ENCODE peak calls at places on chromosomes 16 and 17, in eight cellular contexts. K is OCI-LY7, P is sigmoid colon, Y is mucosa of descending colon, H is uterus, I is left ventricle myocardium inferior, W is HCT116, B is neuronal stem cell. D is an unnamed sample. For H3K9me3 and H3K36me3, the result is how much of the 10 kb centered on the place peaks cover.

GRCh38 chr16:75494696-75495601 is at the start of gene CHST6:
- DNase-seq in H (no peak), W (no peak), I (peak), B (peak), Y (peak), K (no peak), P (no peak), D (peak)

GRCh38 chr17:82696916-82697807 is 1.3 kb downstream of the RAB40B start:
- DNase-seq in K (no peak), P (no peak), I (no peak), W (no peak), H (no peak), Y (peak), B (no peak), D (no peak)

GRCh38 chr17:18987230-18987610 is 17.3 kb downstream of the FAM83G start:
- DNase-seq in K (no peak), H (no peak), B (no peak), I (no peak), P (no peak), Y (peak), W (no peak), D (no peak)

GRCh38 chr17:20121359-20122235 is 112.4 kb downstream of the SPECC1 start:
- DNase-seq in I (peak), K (peak), H (peak), B (peak), P (no peak), Y (peak), W (peak), D (peak)

GRCh38 chr17:22253007-22253406 is 560.7 kb downstream of the KCNJ18 start:
- DNase-seq in P (no peak), W (no peak), I (no peak), K (no peak), Y (no peak), H (no peak), B (no peak), D (no peak)

GRCh38 chr17:17537311-17538099 is 41.3 kb upstream of the RASD1 start:
- DNase-seq in K (no peak), Y (peak), B (no peak), P (no peak), I (no peak), W (no peak), H (no peak), D (no peak)

GRCh38 chr17:67902531-67903231 is 77.4 kb downstream of the BPTF start:
- DNase-seq in K (no peak), I (no peak), W (no peak), B (peak), H (no peak), P (no peak), Y (no peak), D (no peak)

GRCh38 chr17:67800495-67800928 is 24.8 kb upstream of the BPTF start:
- DNase-seq in B (peak), H (peak), K (peak), Y (peak), I (peak), W (peak), P (peak), D (peak)

GRCh38 chr17:27496501-27496943 is 40.3 kb downstream of the KSR1 start:
- DNase-seq in H (no peak), I (no peak), K (no peak), Y (no peak), W (no peak), B (no peak), P (no peak), D (no peak)

GRCh38 chr16:35752012-35752772 is 2292.8 kb downstream of the TP53TG3F start:
- DNase-seq in I (no peak), W (no peak), P (no peak), B (no peak), H (no peak), K (no peak), Y (no peak), D (no peak)

GRCh38 chr16:35750157-35750689 is 2290.8 kb downstream of the TP53TG3F start:
- DNase-seq in B (no peak), P (no peak), Y (no peak), I (no peak), K (no peak), W (no peak), H (no peak), D (no peak)

GRCh38 chr16:35751191-35751941 is 2292.0 kb downstream of the TP53TG3F start:
- DNase-seq in H (no peak), P (peak), I (no peak), B (no peak), Y (peak), W (no peak), K (no peak), D (no peak)

GRCh38 chr16:35749253-35750141 is 2290.1 kb downstream of the TP53TG3F start:
- DNase-seq in K (no peak), B (no peak), P (no peak), H (no peak), I (no peak), W (no peak), Y (peak), D (no peak)

DNA sequence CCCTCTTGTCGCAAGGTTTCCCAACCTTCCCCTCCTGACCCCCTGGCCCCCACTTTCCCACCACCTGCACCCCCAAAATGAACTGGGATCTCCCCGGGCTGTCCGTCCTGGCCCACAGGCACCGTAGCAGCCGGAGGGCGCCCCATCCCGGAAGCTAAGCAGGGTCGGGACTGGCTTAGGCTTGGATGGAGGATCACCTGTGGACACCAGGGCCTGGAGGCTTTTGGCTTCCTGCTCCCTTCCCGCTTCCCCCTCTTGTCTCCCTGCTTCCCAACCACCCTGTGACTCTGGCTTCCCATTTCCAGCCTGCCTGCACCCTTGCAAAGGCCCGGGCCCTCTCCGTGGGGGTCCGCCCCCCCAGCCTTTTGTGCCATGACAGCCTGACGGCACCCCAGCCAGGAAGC is 2291.3 kb downstream of the TP53TG3F start:
- DNase-seq in K (no peak), W (no peak), P (no peak), B (no peak), I (no peak), H (no peak), Y (no peak), D (no peak)
- H3K9me3 ChIP-seq in K (under half), W (under half), P (under half), B (half or more), I (under half), H (under half), Y (half or more), D (under half)

GRCh38 chr16:74029122-74029805 is 267.4 kb upstream of the PSMD7 start:
- DNase-seq in H (no peak), W (no peak), I (no peak), Y (no peak), B (no peak), K (no peak), P (no peak), D (no peak)
- H3K4me3 ChIP-seq in H (no peak), W (no peak), I (no peak), Y (no peak), B (no peak), K (no peak), P (no peak), D (no peak)

GRCh38 chr17:38711792-38712571 is 6.9 kb downstream of the MLLT6 start:
- DNase-seq in H (no peak), B (no peak), P (no peak), K (no peak), Y (no peak), W (no peak), I (peak), D (no peak)

GRCh38 chr17:38710985-38711384 is 5.9 kb downstream of the MLLT6 start:
- DNase-seq in W (no peak), I (no peak), P (no peak), K (no peak), B (no peak), H (no peak), Y (no peak), D (no peak)

GRCh38 chr17:38710603-38710962 is 5.5 kb downstream of the MLLT6 start:
- DNase-seq in H (no peak), W (no peak), Y (no peak), I (no peak), P (no peak), B (no peak), K (no peak), D (no peak)

GRCh38 chr17:38713456-38713855 is 8.4 kb downstream of the MLLT6 start:
- DNase-seq in I (no peak), H (no peak), K (no peak), Y (no peak), W (no peak), P (no peak), B (no peak), D (no peak)

DNA sequence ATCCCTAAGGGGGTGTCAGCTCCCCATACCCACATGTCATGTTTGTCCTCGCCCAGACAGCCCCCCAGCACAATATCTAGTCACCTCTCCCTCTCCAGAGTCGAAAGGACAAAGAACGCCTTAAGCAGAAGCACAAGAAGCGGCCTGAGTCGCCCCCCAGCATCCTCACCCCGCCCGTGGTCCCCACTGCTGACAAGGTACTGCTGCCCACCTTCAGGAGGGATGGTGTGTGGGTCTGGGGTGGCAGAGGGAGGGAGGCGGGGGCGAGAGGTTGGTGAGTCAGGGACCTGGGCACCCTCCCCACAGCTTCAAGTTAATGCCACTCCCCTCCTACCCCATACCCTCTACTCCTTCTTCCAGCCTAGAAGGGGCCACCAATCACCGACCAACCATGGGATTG is 7.5 kb downstream of the MLLT6 start:
- DNase-seq in Y (no peak), H (no peak), K (no peak), B (no peak), I (no peak), P (no peak), W (no peak), D (no peak)
- H3K36me3 ChIP-seq in Y (under half), H (under half), K (half or more), B (half or more), I (half or more), P (under half), W (under half), D (under half)

GRCh38 chr16:3327514-3327913 is 22.2 kb downstream of the ZNF75A start:
- DNase-seq in W (no peak), K (no peak), B (no peak), Y (no peak), P (no peak), H (no peak), I (no peak), D (no peak)

GRCh38 chr16:3317315-3317999 is 12.2 kb downstream of the ZNF75A start:
- DNase-seq in B (no peak), I (no peak), W (no peak), K (no peak), P (no peak), Y (no peak), H (no peak), D (no peak)

DNA sequence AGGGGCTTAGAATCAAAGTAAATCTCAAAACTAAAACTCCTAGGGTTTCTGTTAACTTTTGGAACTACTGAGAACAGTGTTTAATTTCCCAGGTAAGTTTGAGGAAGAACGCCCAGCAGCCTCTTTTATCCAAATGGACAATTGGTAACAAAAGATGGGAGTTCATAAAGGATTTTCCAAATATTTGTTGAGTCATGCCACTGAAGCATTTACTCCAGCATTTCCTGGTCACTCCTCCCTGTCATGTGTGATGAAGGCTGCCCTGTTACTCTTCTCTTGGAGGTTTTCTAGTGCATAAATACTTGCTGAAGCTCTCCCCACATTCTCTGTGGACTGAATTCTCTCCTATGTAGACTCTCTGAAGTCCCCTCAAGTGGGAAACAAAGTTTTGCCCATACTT is 16.5 kb downstream of the ZNF75A start:
- DNase-seq in P (no peak), H (no peak), B (no peak), I (no peak), K (no peak), Y (no peak), W (no peak), D (no peak)
- H3K9me3 ChIP-seq in P (under half), H (under half), B (under half), I (half or more), K (under half), Y (half or more), W (under half), D (under half)

DNA sequence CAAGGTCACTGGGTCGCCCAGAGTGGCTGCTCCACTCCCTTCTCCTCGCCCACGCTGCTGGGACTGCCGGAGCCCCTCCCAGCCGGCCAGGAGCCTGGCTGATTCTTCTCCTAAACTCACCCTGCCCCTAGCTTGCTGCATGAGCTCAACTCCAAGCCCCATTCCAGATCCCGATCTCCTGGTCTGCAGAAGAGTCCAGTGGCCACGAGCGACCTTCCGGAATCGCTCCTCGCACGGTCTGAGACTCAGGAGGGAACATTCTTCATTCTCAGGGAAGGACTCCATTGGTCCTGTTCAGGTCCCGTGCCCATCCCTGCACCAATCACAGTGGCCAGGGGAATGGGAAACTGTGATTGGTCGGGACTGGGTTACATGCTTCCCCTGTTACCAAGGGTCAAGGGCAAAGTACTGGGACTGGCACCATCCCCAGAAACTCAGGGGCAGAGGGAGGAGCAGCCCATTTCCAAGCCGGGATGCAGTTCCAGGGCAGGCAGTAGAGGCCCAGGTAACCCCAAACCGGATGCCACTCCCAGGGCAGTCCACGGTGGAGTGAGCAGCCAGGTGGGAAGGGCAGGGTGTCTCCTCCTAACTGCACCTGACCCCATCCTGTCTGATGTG is 24.5 kb upstream of the CIBAR2 start:
- DNase-seq in K (no peak), B (no peak), W (no peak), Y (no peak), I (peak), P (peak), H (peak), D (no peak)
- H3K4me3 ChIP-seq in K (no peak), B (no peak), W (no peak), Y (no peak), I (peak), P (peak), H (no peak), D (no peak)

GRCh38 chr16:89770367-89770766 is 46.1 kb downstream of the FANCA start:
- DNase-seq in I (no peak), Y (no peak), P (no peak), K (no peak), B (no peak), H (no peak), W (no peak), D (no peak)
- H3K36me3 ChIP-seq in I (under half), Y (under half), P (under half), K (half or more), B (half or more), H (under half), W (half or more), D (half or more)

GRCh38 chr17:8905256-8905778 is 37.8 kb upstream of the PIK3R6 start:
- DNase-seq in W (no peak), K (no peak), I (no peak), H (no peak), B (no peak), Y (no peak), P (no peak), D (no peak)
- H3K9me3 ChIP-seq in W (under half), K (under half), I (under half), H (under half), B (under half), Y (under half), P (under half), D (under half)

GRCh38 chr16:7268182-7268581 is 64.5 kb upstream of the RBFOX1 start:
- DNase-seq in K (peak), I (no peak), P (no peak), W (no peak), Y (no peak), B (peak), H (no peak), D (peak)
- H3K4me3 ChIP-seq in K (no peak), I (no peak), P (no peak), W (no peak), Y (no peak), B (no peak), H (no peak), D (no peak)

GRCh38 chr17:40629850-40630249 is 17.8 kb downstream of the SMARCE1 start:
- DNase-seq in K (no peak), B (no peak), W (no peak), H (no peak), P (no peak), I (no peak), Y (no peak), D (no peak)
- H3K36me3 ChIP-seq in K (half or more), B (half or more), W (half or more), H (under half), P (under half), I (half or more), Y (under half), D (under half)